ENCODE peak calls at places on chromosomes 11 and 22, in four cellular contexts. F is fibroblast of lung, R is left ventricle myocardium inferior, X is GM23248. G is an unnamed sample.
A peak's percentile ranks its signal among the peaks of the same experiment; 100 is the strongest.

GRCh38 chr11:47393163-47394049 is 15.0 kb upstream of the SLC39A13 start:
- DNase-seq in R (peak; percentile 47), X (peak; percentile 89), F (peak; percentile 63), G (peak; percentile 47)

GRCh38 chr11:92556435-92556834 is 331.8 kb downstream of the FAT3 start:
- DNase-seq in F (peak; percentile 55), X (peak; percentile 33), R (no peak), G (peak; percentile 0)

GRCh38 chr11:100630898-100631297 is 56.2 kb upstream of the ARHGAP42 start:
- DNase-seq in X (no peak), F (no peak), R (no peak), G (no peak)

GRCh38 chr11:118258410-118258809 is 5.7 kb downstream of the MPZL2 start:
- DNase-seq in X (no peak), F (no peak), R (no peak), G (no peak)

GRCh38 chr11:94652735-94653284 is 85.6 kb downstream of the PIWIL4 start:
- DNase-seq in X (no peak), R (no peak), F (no peak), G (no peak)

GRCh38 chr11:120028181-120028935 is 109.6 kb downstream of the TRIM29 start:
- DNase-seq in R (no peak), F (no peak), X (no peak), G (no peak)

GRCh38 chr11:76669901-76670474 is 559 bp downstream of the LRRC32 start:
- DNase-seq in F (peak; percentile 71), X (peak; percentile 78), R (no peak), G (peak; percentile 85)

GRCh38 chr11:32210601-32211000 is 119.7 kb downstream of the RCN1 start:
- DNase-seq in R (no peak), F (peak; percentile 32), X (peak; percentile 92), G (peak; percentile 78)

GRCh38 chr11:82718307-82718706 is 15.4 kb downstream of the FAM181B start:
- DNase-seq in F (peak; percentile 68), R (no peak), X (peak; percentile 82), G (peak; percentile 66)

GRCh38 chr22:41524283-41524682 is 20.0 kb downstream of the POLR3H start:
- DNase-seq in F (peak; percentile 90), X (no peak), R (peak; percentile 71), G (peak; percentile 75)

GRCh38 chr11:35163209-35163608 is 24.2 kb downstream of the CD44 start:
- DNase-seq in F (no peak), X (peak; percentile 58), R (no peak), G (no peak)

GRCh38 chr11:70928854-70929598 is 323.4 kb downstream of the SHANK2 start:
- DNase-seq in F (no peak), R (no peak), X (no peak), G (no peak)

GRCh38 chr11:66113132-66113856 is 43.2 kb downstream of the PACS1 start:
- DNase-seq in X (peak; percentile 94), F (peak; percentile 58), R (no peak), G (peak; percentile 75)

GRCh38 chr11:96391698-96392307 is 2.0 kb downstream of the JRKL start:
- DNase-seq in X (peak; percentile 16), R (no peak), F (no peak), G (no peak)

GRCh38 chr11:67355023-67355793 is 1.9 kb upstream of the POLD4 start:
- DNase-seq in R (no peak), F (no peak), X (peak; percentile 46), G (no peak)

GRCh38 chr11:16739326-16739875 is 954 bp downstream of the C11orf58 start:
- DNase-seq in R (no peak), F (peak; percentile 26), X (peak; percentile 58), G (peak; percentile 29)

GRCh38 chr11:118928870-118929495 is 3.3 kb upstream of the BCL9L start:
- DNase-seq in F (peak; percentile 53), R (peak; percentile 69), X (peak; percentile 79), G (peak; percentile 61)

GRCh38 chr11:47512701-47513100 is 40.2 kb downstream of the CELF1 start:
- DNase-seq in R (no peak), X (no peak), F (no peak), G (no peak)

GRCh38 chr11:133928628-133929059 is 28.1 kb downstream of the IGSF9B start:
- DNase-seq in F (no peak), X (peak; percentile 14), R (no peak), G (peak; percentile 9)

GRCh38 chr11:126083829-126084607 is 21.4 kb upstream of the CDON start:
- DNase-seq in F (no peak), R (no peak), X (no peak), G (no peak)

GRCh38 chr11:117809236-117810055 is 12.4 kb upstream of the DSCAML1 start:
- DNase-seq in X (peak; percentile 75), F (no peak), R (peak; percentile 80), G (peak; percentile 25)

GRCh38 chr11:47184711-47185304 is 1.4 kb downstream of the PACSIN3 start:
- DNase-seq in R (peak; percentile 44), X (no peak), F (peak; percentile 40), G (no peak)

GRCh38 chr11:1234054-1234720 is 11.3 kb downstream of the MUC5B start:
- DNase-seq in X (no peak), F (no peak), R (peak; percentile 11), G (no peak)

GRCh38 chr11:68214173-68215086 is 1.3 kb upstream of the KMT5B start:
- DNase-seq in R (no peak), F (peak; percentile 12), X (peak; percentile 48), G (no peak)

GRCh38 chr11:31625868-31626267 is 116.3 kb downstream of the ELP4 start:
- DNase-seq in X (no peak), R (no peak), F (no peak), G (no peak)

GRCh38 chr11:7643323-7643722 is 30.0 kb downstream of the CYB5R2 start:
- DNase-seq in F (no peak), X (no peak), R (no peak), G (no peak)

GRCh38 chr22:43901976-43902643 is 10.3 kb upstream of the PNPLA5 start:
- DNase-seq in R (no peak), F (peak; percentile 90), X (peak; percentile 26), G (peak; percentile 94)

GRCh38 chr22:46614070-46614931 is 5.9 kb upstream of the GRAMD4 start:
- DNase-seq in X (no peak), R (no peak), F (no peak), G (no peak)

GRCh38 chr22:19959043-19959586 is 17.5 kb upstream of the TXNRD2 start:
- DNase-seq in X (peak; percentile 77), R (peak; percentile 83), F (peak; percentile 54), G (peak; percentile 56)

DNA sequence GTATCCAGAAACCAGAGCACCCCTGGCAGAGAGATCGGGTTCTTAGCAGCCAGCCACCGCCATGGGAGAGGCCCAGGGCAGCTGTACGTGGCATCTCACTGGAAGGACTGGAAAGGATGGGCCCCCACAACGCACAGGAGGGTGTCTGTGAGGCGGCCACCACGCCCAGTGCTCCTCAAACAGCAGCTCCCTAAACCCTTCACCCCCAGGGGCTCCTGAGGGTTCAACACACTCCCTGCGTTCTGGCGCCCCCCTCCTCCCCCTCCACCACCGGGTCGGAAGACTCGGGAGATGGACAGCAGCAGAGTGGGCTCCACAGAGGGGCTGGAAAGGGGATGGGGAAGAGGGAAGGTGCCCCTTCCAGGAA is 1.1 kb downstream of the MAPK12 start:
- DNase-seq in F (no peak), X (peak; percentile 70), R (no peak), G (no peak)
- H3K4me3 ChIP-seq in F (peak overlapping the region; percentile 72), X (peak overlapping the region; percentile 81), R (peak overlapping the region; percentile 71), G (peak overlapping the region; percentile 76)

GRCh38 chr22:17746916-17747315 is 27.4 kb downstream of the BID start:
- DNase-seq in X (no peak), R (no peak), F (no peak), G (no peak)

GRCh38 chr22:17751596-17751995 is 22.7 kb downstream of the BID start:
- DNase-seq in F (no peak), X (no peak), R (no peak), G (no peak)

GRCh38 chr22:17744430-17744829 is 29.8 kb downstream of the BID start:
- DNase-seq in F (no peak), R (no peak), X (no peak), G (no peak)

GRCh38 chr22:17749605-17750395 is 24.5 kb downstream of the BID start:
- DNase-seq in F (no peak), R (no peak), X (no peak), G (no peak)

DNA sequence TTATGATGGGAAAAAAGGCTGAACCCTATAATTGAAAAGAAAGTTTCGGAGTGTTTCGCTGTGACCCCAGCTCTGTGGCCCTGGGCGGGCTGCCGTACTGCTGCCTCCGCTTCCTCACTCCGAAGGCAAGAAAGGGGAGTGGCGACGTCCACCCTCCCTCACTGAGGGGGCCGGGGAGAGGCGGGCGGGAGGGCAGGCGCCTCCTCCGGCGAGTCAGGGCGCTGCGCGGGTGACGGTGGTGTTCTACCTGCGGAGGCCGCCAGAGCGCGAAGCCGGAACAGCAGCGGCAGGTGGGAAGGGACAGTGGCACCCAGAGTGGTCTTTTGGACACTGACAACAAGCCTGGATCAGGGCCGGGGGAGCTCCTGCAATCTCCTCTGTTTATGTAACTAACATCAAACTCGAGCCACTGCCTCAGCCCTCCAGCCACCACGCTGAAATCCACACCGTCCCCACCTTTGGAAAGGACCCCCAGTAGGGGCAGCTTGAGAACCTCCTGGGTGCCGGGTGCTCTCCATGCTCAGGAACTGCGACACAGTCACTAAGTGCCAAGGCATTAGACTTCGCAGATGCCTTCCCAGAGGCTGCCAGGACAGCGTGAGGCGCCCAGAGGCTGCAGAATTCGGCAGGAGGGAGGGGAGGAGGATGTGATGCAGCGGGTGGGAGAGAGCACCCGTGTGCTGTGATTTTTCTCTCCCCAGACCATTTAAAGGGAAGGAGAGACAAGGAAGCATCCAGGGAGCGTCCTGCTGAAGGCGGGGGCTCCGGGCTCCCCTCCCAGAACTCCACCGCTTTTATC is 25.5 kb downstream of the BID start:
- DNase-seq in X (no peak), R (peak; percentile 33), F (no peak), G (no peak)
- H3K4me3 ChIP-seq in X (no peak overlapping the region), R (peak overlapping the region; percentile 41), F (no peak overlapping the region), G (no peak overlapping the region)

DNA sequence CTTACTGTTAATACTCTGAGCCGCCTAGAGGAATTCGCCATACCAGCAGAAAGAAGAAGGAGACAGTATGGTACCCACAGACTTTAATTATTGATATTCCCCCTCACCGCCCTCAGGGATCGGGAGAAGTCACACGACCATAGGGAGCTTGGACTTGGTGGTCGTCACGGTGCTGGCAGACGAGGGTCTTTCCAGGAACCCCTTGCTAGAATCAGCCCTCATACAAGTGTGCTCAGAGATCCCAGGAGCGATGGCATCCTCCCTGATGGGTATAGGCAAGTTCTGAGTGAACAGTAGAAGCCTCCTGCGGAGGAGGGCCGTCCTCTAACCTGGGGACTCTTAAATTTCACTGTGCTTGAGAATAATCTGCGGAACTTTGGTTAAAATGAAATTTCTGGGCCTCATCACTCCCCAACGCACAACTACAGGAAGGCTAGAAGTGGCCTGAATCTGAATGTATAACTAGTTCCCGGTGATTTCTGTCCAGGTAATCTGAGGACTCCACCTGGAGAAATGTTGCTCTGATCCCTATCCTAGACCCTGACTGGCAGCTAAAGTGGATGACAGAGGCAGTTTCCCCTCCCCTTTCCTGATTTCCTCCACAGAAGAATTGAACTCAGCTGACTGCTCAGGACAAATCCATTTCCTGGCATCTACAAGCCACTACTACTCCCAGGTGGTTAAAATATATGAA is 4.5 kb downstream of the VSIG2 start:
- DNase-seq in R (no peak), X (no peak), F (no peak), G (no peak)
- H3K4me3 ChIP-seq in R (peak overlapping the region; percentile 66), X (no peak overlapping the region), F (no peak overlapping the region), G (no peak overlapping the region)

GRCh38 chr22:22942511-22943329 is 55.1 kb downstream of the IGLL5 start:
- DNase-seq in X (peak; percentile 66), R (peak; percentile 40), F (peak; percentile 56), G (peak; percentile 68)

GRCh38 chr22:22943521-22944267 is 56.1 kb downstream of the IGLL5 start:
- DNase-seq in F (no peak), X (no peak), R (no peak), G (no peak)

GRCh38 chr22:22945195-22945594 is 57.6 kb downstream of the IGLL5 start:
- DNase-seq in X (no peak), R (no peak), F (no peak), G (no peak)

GRCh38 chr22:22941831-22942510 is 54.4 kb downstream of the IGLL5 start:
- DNase-seq in F (no peak), R (no peak), X (no peak), G (no peak)

GRCh38 chr22:22944268-22944985 is 56.8 kb downstream of the IGLL5 start:
- DNase-seq in R (no peak), X (no peak), F (no peak), G (no peak)
- H3K4me3 ChIP-seq in R (no peak overlapping the region), X (no peak overlapping the region), F (no peak overlapping the region), G (no peak overlapping the region)